ENCODE peak calls at places on chromosomes 1 and 21, in eight cellular contexts. U is A549, I is HCT116, E is H1, L is HepG2, Y is NB4, X is K562, M is GM12878. Q is an unnamed sample.

GRCh38 chr1:212687811-212688210 is 11.8 kb downstream of the BATF3 start:
- DNase-seq in U (no peak), I (no peak), E (no peak), L (no peak), Y (no peak), X (no peak), M (no peak), Q (no peak)

GRCh38 chr1:203287109-203287893 is 18.0 kb upstream of the BTG2 start:
- DNase-seq in U (no peak), I (no peak), E (no peak), L (no peak), Y (peak), X (peak), M (peak), Q (peak)

GRCh38 chr1:28887418-28887834 is 26.9 kb upstream of the EPB41 start:
- DNase-seq in U (no peak), I (no peak), E (peak), L (no peak), Y (peak), X (peak), M (no peak), Q (no peak)

GRCh38 chr1:85344256-85344694 is 67.8 kb upstream of the BCL10 start:
- DNase-seq in U (peak), I (no peak), E (no peak), L (peak), Y (peak), X (no peak), M (no peak), Q (no peak)

GRCh38 chr21:38170705-38171682 is 85.8 kb upstream of the KCNJ15 start:
- DNase-seq in U (no peak), I (no peak), E (peak), L (no peak), Y (no peak), X (no peak), M (no peak), Q (peak)

GRCh38 chr1:119688810-119689209 is 22.9 kb upstream of the PHGDH start:
- DNase-seq in U (no peak), I (no peak), E (no peak), L (no peak), Y (no peak), X (no peak), M (no peak), Q (no peak)

GRCh38 chr1:246181244-246181643 is 325.8 kb downstream of the SMYD3 start:
- DNase-seq in U (no peak), I (no peak), E (no peak), L (no peak), Y (peak), X (no peak), M (no peak), Q (no peak)

GRCh38 chr1:12618661-12619395 is 818 bp upstream of the DHRS3 start:
- DNase-seq in U (peak), I (peak), E (peak), L (peak), Y (peak), X (peak), M (no peak), Q (peak)

GRCh38 chr1:32884726-32885125 is 1.6 kb upstream of the HPCA start:
- DNase-seq in U (no peak), I (no peak), E (peak), L (no peak), Y (no peak), X (no peak), M (no peak), Q (no peak)

GRCh38 chr1:99115231-99115630 is 110.6 kb upstream of the PLPPR5 start:
- DNase-seq in U (no peak), I (no peak), E (no peak), L (no peak), Y (no peak), X (no peak), M (no peak), Q (no peak)

GRCh38 chr1:93047585-93047984 is 31.5 kb upstream of the MTF2 start:
- DNase-seq in U (no peak), I (no peak), E (no peak), L (no peak), Y (no peak), X (no peak), M (no peak), Q (no peak)

GRCh38 chr1:220219136-220219442 is 53.2 kb downstream of the RAB3GAP2 start:
- DNase-seq in U (no peak), I (no peak), E (no peak), L (no peak), Y (no peak), X (no peak), M (no peak), Q (no peak)

GRCh38 chr1:50570064-50570463 is 146.8 kb upstream of the DMRTA2 start:
- DNase-seq in U (no peak), I (no peak), E (no peak), L (peak), Y (no peak), X (no peak), M (no peak), Q (no peak)

GRCh38 chr1:119453021-119453420 is 38.1 kb downstream of the HSD3B2 start:
- DNase-seq in U (no peak), I (no peak), E (no peak), L (no peak), Y (no peak), X (no peak), M (no peak), Q (no peak)

GRCh38 chr1:181083842-181084605 is 4.5 kb upstream of the IER5 start:
- DNase-seq in U (no peak), I (peak), E (no peak), L (peak), Y (peak), X (peak), M (no peak), Q (peak)

GRCh38 chr1:219350172-219350571 is 176.5 kb downstream of the LYPLAL1 start:
- DNase-seq in U (no peak), I (no peak), E (no peak), L (no peak), Y (no peak), X (no peak), M (no peak), Q (no peak)

GRCh38 chr1:24930703-24931480 is 816 bp upstream of the RUNX3 start:
- DNase-seq in U (no peak), I (no peak), E (peak), L (no peak), Y (no peak), X (no peak), M (no peak), Q (no peak)

GRCh38 chr21:28639742-28640141 is 352.9 kb downstream of the LTN1 start:
- DNase-seq in U (no peak), I (no peak), E (no peak), L (no peak), Y (no peak), X (no peak), M (no peak), Q (no peak)

GRCh38 chr21:33281101-33281652 is 15.0 kb downstream of the IL10RB start:
- DNase-seq in U (no peak), I (no peak), E (no peak), L (no peak), Y (no peak), X (no peak), M (no peak), Q (no peak)

GRCh38 chr1:6502000-6502891 is 10.8 kb upstream of the PLEKHG5 start:
- DNase-seq in U (no peak), I (no peak), E (no peak), L (no peak), Y (peak), X (no peak), M (no peak), Q (peak)

GRCh38 chr1:44405041-44405803 is at the start of gene RNF220:
- DNase-seq in U (peak), I (peak), E (peak), L (peak), Y (peak), X (no peak), M (no peak), Q (peak)

GRCh38 chr1:31755197-31755611 is 8.9 kb downstream of the ADGRB2 start:
- DNase-seq in U (no peak), I (no peak), E (no peak), L (no peak), Y (no peak), X (no peak), M (no peak), Q (no peak)

GRCh38 chr1:50742523-50742922 is 217.5 kb downstream of the FAF1 start:
- DNase-seq in U (no peak), I (no peak), E (no peak), L (no peak), Y (no peak), X (no peak), M (no peak), Q (no peak)

GRCh38 chr1:43071241-43071640 is 100.8 kb downstream of the EBNA1BP2 start:
- DNase-seq in U (no peak), I (no peak), E (peak), L (no peak), Y (no peak), X (no peak), M (no peak), Q (no peak)

GRCh38 chr1:174965006-174965971 is 34.5 kb upstream of the CACYBP start:
- DNase-seq in U (no peak), I (no peak), E (no peak), L (no peak), Y (peak), X (peak), M (no peak), Q (no peak)

GRCh38 chr1:193657552-193657951 is 471.1 kb upstream of the B3GALT2 start:
- DNase-seq in U (no peak), I (no peak), E (no peak), L (no peak), Y (no peak), X (no peak), M (no peak), Q (no peak)

GRCh38 chr21:32974653-32975052 is 51.1 kb upstream of the OLIG2 start:
- DNase-seq in U (no peak), I (no peak), E (no peak), L (no peak), Y (no peak), X (no peak), M (no peak), Q (no peak)

GRCh38 chr1:156241311-156241811 is 623 bp upstream of the BGLAP start:
- DNase-seq in U (no peak), I (no peak), E (peak), L (no peak), Y (peak), X (no peak), M (no peak), Q (no peak)

GRCh38 chr21:46097826-46098286 is at the start of gene COL6A2:
- DNase-seq in U (peak), I (no peak), E (peak), L (no peak), Y (no peak), X (peak), M (no peak), Q (no peak)

GRCh38 chr1:30920827-30921226 is 12.3 kb upstream of the SDC3 start:
- DNase-seq in U (no peak), I (no peak), E (no peak), L (no peak), Y (no peak), X (no peak), M (no peak), Q (no peak)

GRCh38 chr1:15849775-15850449 is 2.4 kb downstream of the SPEN start:
- DNase-seq in U (peak), I (peak), E (peak), L (peak), Y (peak), X (peak), M (no peak), Q (peak)

GRCh38 chr1:28592314-28593071 is 428 bp downstream of the RAB42 start:
- DNase-seq in U (no peak), I (no peak), E (peak), L (no peak), Y (no peak), X (peak), M (no peak), Q (no peak)

GRCh38 chr1:221045842-221046831 is 166.9 kb downstream of the HLX start:
- DNase-seq in U (no peak), I (no peak), E (no peak), L (no peak), Y (peak), X (no peak), M (peak), Q (peak)

GRCh38 chr1:180925471-180926051 is 12.9 kb downstream of the KIAA1614 start:
- DNase-seq in U (no peak), I (no peak), E (no peak), L (peak), Y (no peak), X (no peak), M (no peak), Q (no peak)

GRCh38 chr1:205188132-205188531 is 23.4 kb downstream of the DSTYK start:
- DNase-seq in U (no peak), I (no peak), E (no peak), L (no peak), Y (no peak), X (no peak), M (no peak), Q (no peak)

GRCh38 chr1:38095337-38096030 is 48.9 kb upstream of the POU3F1 start:
- DNase-seq in U (no peak), I (no peak), E (no peak), L (no peak), Y (no peak), X (no peak), M (no peak), Q (no peak)

GRCh38 chr1:23403038-23403336 is 21.6 kb downstream of the TCEA3 start:
- DNase-seq in U (peak), I (peak), E (no peak), L (no peak), Y (peak), X (peak), M (no peak), Q (peak)

DNA sequence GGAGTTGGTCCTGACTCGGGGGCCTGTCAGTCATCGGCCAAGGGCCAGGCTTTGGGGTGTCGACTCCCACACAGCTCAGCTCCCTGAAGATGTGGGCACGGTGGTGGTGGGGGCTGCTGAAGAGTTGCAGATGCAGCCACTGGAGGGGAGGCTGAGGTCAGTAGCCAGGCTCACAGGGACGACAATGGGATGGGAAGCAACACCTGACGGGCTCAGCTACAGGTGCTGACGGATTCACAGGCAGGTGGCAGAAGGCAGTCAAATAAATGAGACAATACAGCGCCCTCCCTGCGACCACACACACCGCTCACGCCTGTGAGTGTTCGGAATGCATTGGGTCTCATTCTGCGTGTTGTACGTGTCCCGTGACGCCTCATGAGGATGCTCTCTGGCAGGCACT is 37.0 kb upstream of the ACTL8 start:
- DNase-seq in U (no peak), I (no peak), E (no peak), L (no peak), Y (no peak), X (no peak), M (no peak), Q (no peak)
- TF ChIP-seq MAX in U (no peak), I (no peak), E (no peak), L (no peak), Y (no peak), X (no peak), M (no peak), Q (no peak)

DNA sequence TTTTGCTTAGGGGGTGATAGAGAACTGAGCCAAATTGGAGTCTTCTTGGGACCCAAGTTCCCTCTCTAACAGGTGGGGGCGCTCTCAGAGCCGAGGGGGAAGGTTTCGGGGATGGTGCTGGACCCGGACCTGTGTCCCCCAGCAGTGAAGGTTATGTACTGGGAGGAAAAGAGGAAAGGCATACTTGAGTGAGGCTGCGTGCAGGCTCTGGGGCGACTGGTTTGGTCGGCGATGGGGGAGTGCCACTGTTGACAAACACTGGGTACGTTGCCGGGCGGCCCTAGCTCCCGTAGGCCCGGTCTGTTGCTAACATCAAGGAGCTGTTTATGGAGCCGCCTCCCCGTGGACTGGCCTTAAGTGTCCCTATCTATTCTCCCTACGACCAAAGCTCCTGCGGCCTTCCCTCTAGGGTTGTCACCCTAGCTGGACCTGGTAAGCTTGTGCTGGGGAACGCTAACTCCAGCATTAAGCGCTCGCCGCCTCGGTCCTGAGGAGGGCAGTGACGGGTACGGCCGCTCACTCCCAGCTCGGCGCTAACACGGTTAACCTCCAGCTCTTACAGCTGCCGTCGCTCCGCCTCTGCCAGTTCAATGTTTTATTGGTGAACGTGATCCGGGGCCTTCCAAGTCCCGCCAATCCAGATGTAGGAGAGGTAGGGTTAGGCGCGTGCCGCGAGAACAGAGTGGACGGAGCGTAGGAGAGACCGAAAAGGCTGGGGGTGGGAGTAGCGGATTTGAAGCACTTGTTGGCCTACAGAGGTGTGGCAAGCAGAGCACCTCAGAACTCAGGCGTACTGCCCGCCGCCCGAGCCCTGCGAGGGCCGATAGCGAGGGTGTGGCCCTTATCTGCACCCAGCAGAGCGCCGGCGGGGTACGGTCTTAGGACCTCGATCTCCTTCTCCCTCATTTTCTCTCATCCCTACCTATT is at the start of gene PPOX:
- DNase-seq in U (peak), I (peak), E (peak), L (peak), Y (peak), X (peak), M (peak), Q (peak)
- TF ChIP-seq POLR2A in U (peak), I (peak), E (peak), L (peak), Y (peak), X (peak), M (peak), Q (peak)

GRCh38 chr1:53909946-53910345 is 16.0 kb downstream of the DIO1 start:
- DNase-seq in U (no peak), I (no peak), E (no peak), L (peak), Y (no peak), X (no peak), M (no peak), Q (no peak)

GRCh38 chr1:53911442-53911841 is 17.5 kb downstream of the DIO1 start:
- DNase-seq in U (no peak), I (no peak), E (no peak), L (no peak), Y (no peak), X (no peak), M (no peak), Q (no peak)

GRCh38 chr1:53918343-53918742 is 24.4 kb downstream of the DIO1 start:
- DNase-seq in U (no peak), I (no peak), E (no peak), L (no peak), Y (no peak), X (peak), M (no peak), Q (no peak)

GRCh38 chr1:53913352-53914043 is 19.5 kb downstream of the DIO1 start:
- DNase-seq in U (no peak), I (no peak), E (no peak), L (no peak), Y (no peak), X (no peak), M (no peak), Q (no peak)
- TF ChIP-seq MAX in U (no peak), I (no peak), E (no peak), L (no peak), Y (no peak), X (no peak), M (no peak), Q (no peak)

GRCh38 chr1:58782308-58783089 is 1.3 kb downstream of the JUN start:
- DNase-seq in U (no peak), I (no peak), E (peak), L (no peak), Y (peak), X (peak), M (no peak), Q (peak)

GRCh38 chr1:58780586-58781452 is 3.0 kb downstream of the JUN start:
- DNase-seq in U (no peak), I (no peak), E (no peak), L (no peak), Y (no peak), X (no peak), M (no peak), Q (peak)

GRCh38 chr1:58783090-58783992 is 506 bp downstream of the JUN start:
- DNase-seq in U (no peak), I (no peak), E (peak), L (no peak), Y (peak), X (peak), M (no peak), Q (peak)

GRCh38 chr1:58779837-58780585 is 3.8 kb downstream of the JUN start:
- DNase-seq in U (no peak), I (no peak), E (no peak), L (peak), Y (peak), X (no peak), M (no peak), Q (peak)

DNA sequence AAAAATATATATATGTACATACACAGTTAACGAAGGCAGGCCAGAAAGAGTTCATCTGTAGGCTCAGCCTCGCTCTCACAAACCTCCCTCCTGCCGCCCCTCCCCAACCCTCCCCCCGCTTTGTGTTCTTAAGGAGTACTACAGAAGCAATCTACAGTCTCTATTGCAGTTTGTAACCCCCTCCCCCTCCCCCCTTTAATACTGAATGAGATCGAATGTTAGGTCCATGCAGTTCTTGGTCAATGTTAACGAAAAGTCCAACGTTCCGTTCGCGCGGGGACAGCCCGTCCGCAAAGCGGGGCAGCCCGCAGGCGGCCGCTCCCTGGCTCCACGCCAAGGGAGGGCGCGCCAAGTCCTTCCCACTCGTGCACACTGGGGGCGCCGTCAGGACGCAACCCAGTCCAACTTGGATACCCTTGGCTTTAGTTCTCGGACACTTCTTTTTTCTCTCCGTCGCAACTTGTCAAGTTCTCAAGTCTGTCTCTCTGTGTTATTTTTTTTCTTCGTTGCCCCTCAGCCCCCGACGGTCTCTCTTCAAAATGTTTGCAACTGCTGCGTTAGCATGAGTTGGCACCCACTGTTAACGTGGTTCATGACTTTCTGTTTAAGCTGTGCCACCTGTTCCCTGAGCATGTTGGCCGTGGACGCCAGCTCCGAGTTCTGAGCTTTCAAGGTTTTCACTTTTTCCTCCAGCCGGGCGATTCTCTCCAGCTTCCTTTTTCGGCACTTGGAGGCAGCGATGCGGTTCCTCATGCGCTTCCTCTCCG is 2.1 kb downstream of the JUN start:
- DNase-seq in U (no peak), I (no peak), E (peak), L (no peak), Y (peak), X (peak), M (no peak), Q (peak)
- TF ChIP-seq POLR2A in U (no peak), I (no peak), E (peak), L (no peak), Y (no peak), X (no peak), M (no peak), Q (peak)

Q was measured in endothelial cell of umbilical vein.